ENCODE peak calls at places on chromosomes 12 and 14, in five cellular contexts. L is fibroblast of lung, U is H9, A is neuronal stem cell, O is PC-3. T is an unnamed sample. For H3K27me3, the result is how much of the 10 kb centered on the place peaks cover.

GRCh38 chr12:100986595-100987547 is 192.3 kb downstream of the ANO4 start:
- DNase-seq in O (no peak), L (peak), U (peak), A (no peak), T (no peak)

GRCh38 chr14:34693228-34693939 is 21.0 kb downstream of the CFL2 start:
- DNase-seq in A (no peak), L (no peak), O (peak), U (peak), T (peak)

GRCh38 chr12:70052931-70053497 is 190.2 kb upstream of the CNOT2 start:
- DNase-seq in L (peak), U (no peak), O (peak), A (no peak), T (peak)

GRCh38 chr14:68936476-68936875 is 42.6 kb downstream of the ACTN1 start:
- DNase-seq in A (no peak), O (no peak), U (no peak), L (no peak), T (no peak)

GRCh38 chr14:26204954-26205479 is 392.8 kb downstream of the NOVA1 start:
- DNase-seq in O (no peak), A (peak), L (peak), U (peak), T (peak)

GRCh38 chr14:68487805-68488590 is 304.9 kb downstream of the ZFP36L1 start:
- DNase-seq in A (no peak), U (no peak), O (peak), L (no peak), T (no peak)

GRCh38 chr14:76080009-76080408 is 71.7 kb upstream of the GPATCH2L start:
- DNase-seq in O (no peak), L (no peak), A (peak), U (no peak), T (no peak)

GRCh38 chr12:39824505-39825198 is 205.0 kb upstream of the ABCD2 start:
- DNase-seq in L (peak), A (no peak), O (no peak), U (no peak), T (no peak)

GRCh38 chr12:109271418-109271817 is 37.7 kb downstream of the FOXN4 start:
- DNase-seq in A (no peak), L (no peak), U (no peak), O (no peak), T (no peak)

GRCh38 chr12:16599081-16599480 is 6.9 kb downstream of the LMO3 start:
- DNase-seq in O (no peak), L (no peak), U (no peak), A (no peak), T (no peak)

GRCh38 chr14:49972199-49972671 is 79.4 kb downstream of the ARF6 start:
- DNase-seq in A (no peak), U (no peak), O (peak), L (peak), T (peak)

GRCh38 chr12:24270464-24270863 is 321.0 kb upstream of the SOX5 start:
- DNase-seq in A (no peak), O (no peak), U (no peak), L (no peak), T (no peak)

GRCh38 chr12:69171881-69172280 is 67.5 kb upstream of the CPSF6 start:
- DNase-seq in O (no peak), U (no peak), L (no peak), A (no peak), T (no peak)

GRCh38 chr12:84136862-84137367 is 775.7 kb downstream of the SLC6A15 start:
- DNase-seq in L (peak), O (peak), U (no peak), A (no peak), T (no peak)

GRCh38 chr14:62692490-62693106 is 352.7 kb downstream of the KCNH5 start:
- DNase-seq in U (no peak), L (peak), O (no peak), A (no peak), T (no peak)

GRCh38 chr14:31362746-31363145 is 57.6 kb downstream of the HEATR5A start:
- DNase-seq in A (no peak), O (peak), U (no peak), L (no peak), T (no peak)

GRCh38 chr14:103071544-103072251 is 12.3 kb upstream of the LBHD2 start:
- DNase-seq in A (no peak), O (peak), U (no peak), L (no peak), T (peak)

GRCh38 chr12:109770861-109771670 is 57.4 kb downstream of the FAM222A start:
- DNase-seq in O (no peak), U (peak), A (no peak), L (no peak), T (no peak)

GRCh38 chr12:126726481-126727217 is 1540.3 kb upstream of the TMEM132C start:
- DNase-seq in U (peak), O (no peak), L (no peak), A (no peak), T (no peak)

GRCh38 chr14:54567634-54568561 is 970 bp downstream of the SAMD4A start:
- DNase-seq in L (peak), U (peak), O (peak), A (peak), T (peak)

GRCh38 chr14:75334191-75335051 is 55.8 kb downstream of the FOS start:
- DNase-seq in A (no peak), L (peak), U (no peak), O (no peak), T (no peak)

GRCh38 chr12:74910831-74911230 is 298.8 kb downstream of the KCNC2 start:
- DNase-seq in O (no peak), U (no peak), L (no peak), A (no peak), T (no peak)

GRCh38 chr14:67557118-67557517 is 24.0 kb downstream of the PLEKHH1 start:
- DNase-seq in U (no peak), A (no peak), L (no peak), O (no peak), T (no peak)

GRCh38 chr14:85934123-85934885 is 404.4 kb downstream of the FLRT2 start:
- DNase-seq in A (no peak), L (peak), U (no peak), O (peak), T (no peak)

GRCh38 chr14:104094709-104095425 is 9.4 kb downstream of the ASPG start:
- DNase-seq in O (peak), L (peak), U (peak), A (peak), T (peak)

GRCh38 chr14:95500772-95501401 is 15.6 kb downstream of the SYNE3 start:
- DNase-seq in O (peak), A (no peak), U (no peak), L (peak), T (no peak)

GRCh38 chr12:24748326-24748725 is 200.6 kb downstream of the BCAT1 start:
- DNase-seq in L (no peak), A (no peak), U (no peak), O (no peak), T (no peak)

GRCh38 chr14:104688755-104689619 is at the start of gene INF2:
- DNase-seq in L (peak), O (peak), U (peak), A (peak), T (peak)

GRCh38 chr14:100031506-100032281 is 33.5 kb upstream of the EVL start:
- DNase-seq in U (no peak), O (peak), L (peak), A (no peak), T (peak)

GRCh38 chr14:81834308-81834707 is 300.7 kb upstream of the SEL1L start:
- DNase-seq in O (peak), U (no peak), L (no peak), A (no peak), T (no peak)

GRCh38 chr12:128853321-128854197 is at the start of gene GLT1D1:
- DNase-seq in O (no peak), L (no peak), A (peak), U (peak), T (no peak)

GRCh38 chr14:91714805-91715204 is 17.1 kb downstream of the CATSPERB start:
- DNase-seq in L (no peak), U (no peak), A (no peak), O (no peak), T (no peak)

GRCh38 chr12:98440165-98440581 is 75.2 kb upstream of the TMPO start:
- DNase-seq in L (peak), A (no peak), O (peak), U (no peak), T (peak)

GRCh38 chr12:88726806-88727722 is 146.8 kb upstream of the KITLG start:
- DNase-seq in L (peak), U (no peak), O (peak), A (no peak), T (no peak)

GRCh38 chr14:99931308-99931707 is 133.9 kb upstream of the EVL start:
- DNase-seq in U (no peak), L (no peak), A (no peak), O (no peak), T (no peak)

GRCh38 chr14:94227029-94227428 is 52.9 kb downstream of the PPP4R4 start:
- DNase-seq in A (no peak), O (no peak), U (no peak), L (no peak), T (no peak)

GRCh38 chr14:23494223-23494622 is 24.7 kb downstream of the NGDN start:
- DNase-seq in A (peak), O (no peak), L (no peak), U (peak), T (no peak)

GRCh38 chr12:80634903-80635302 is 72.5 kb upstream of the MYF6 start:
- DNase-seq in O (no peak), A (no peak), L (no peak), U (no peak), T (no peak)

GRCh38 chr12:1583421-1584078 is 10.8 kb downstream of the FBXL14 start:
- DNase-seq in A (peak), U (peak), O (peak), L (peak), T (peak)

DNA sequence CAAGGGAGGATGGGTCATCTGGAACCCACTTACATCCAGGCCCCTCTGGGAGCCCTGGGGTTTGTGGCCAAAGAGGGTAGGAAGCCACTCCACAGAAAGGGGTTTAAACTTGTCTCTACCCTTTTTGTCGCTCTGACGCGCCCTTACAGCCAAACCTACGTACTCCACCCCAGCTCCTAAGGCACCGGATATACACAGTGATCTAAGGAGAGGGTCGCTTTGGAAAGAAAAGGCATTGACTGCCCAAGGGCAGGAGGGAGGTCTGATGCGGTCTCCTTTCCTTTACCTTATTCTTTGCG is 644 bp upstream of the PRKD1 start:
- DNase-seq in U (peak), O (no peak), L (no peak), A (no peak), T (no peak)
- H3K9ac ChIP-seq in U (no peak), O (no peak), L (no peak), A (no peak), T (no peak)

DNA sequence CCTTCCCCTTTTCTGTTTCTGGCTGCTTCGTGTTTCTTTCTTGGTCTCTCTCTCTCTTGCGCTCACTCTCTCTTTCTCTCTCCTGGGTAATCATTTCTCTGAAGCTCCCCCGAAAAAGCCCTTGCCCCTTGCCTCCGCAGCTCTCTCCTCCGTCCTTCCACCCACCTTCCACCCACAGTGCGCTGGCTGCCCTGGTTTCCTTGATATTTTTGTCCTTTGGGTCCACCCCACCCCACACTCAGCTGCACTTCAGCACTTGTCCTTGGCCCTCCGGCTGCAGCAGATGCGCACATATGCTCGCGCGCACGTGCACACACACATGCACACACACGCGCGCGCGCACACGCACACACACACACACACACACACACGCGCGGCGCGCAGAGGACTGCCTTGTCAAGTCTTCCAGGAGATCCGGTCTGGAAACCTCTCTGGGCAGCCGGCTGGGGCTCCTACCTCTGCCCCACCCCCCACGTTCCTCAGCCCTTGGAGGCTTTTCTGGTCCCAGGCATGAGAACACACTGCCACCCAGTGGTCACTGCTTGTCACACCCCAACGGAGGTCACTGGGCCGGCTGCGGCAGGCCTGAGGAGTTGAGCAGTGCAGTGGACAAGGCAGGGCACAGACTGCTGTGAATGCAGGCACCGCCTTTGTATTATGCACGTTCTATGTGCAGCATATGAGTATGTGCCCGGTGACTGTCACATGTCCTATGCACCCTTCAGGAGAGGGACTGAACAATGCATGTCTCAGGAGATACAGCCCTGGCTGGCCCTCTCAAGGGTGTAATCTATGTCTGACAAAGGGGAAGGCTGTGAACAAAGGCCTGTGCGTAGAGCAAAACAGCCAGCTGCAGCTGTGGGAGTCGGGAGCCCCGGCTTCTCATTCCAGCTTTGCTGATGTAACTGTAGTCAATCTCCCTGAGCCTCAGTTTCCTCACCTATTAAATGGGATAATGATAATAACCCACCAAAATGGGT is 6.5 kb downstream of the LAG3 start:
- DNase-seq in O (peak), L (peak), A (peak), U (peak), T (peak)
- H3K27me3 ChIP-seq in O (under half), L (under half), A (under half), U (under half), T (under half)

DNA sequence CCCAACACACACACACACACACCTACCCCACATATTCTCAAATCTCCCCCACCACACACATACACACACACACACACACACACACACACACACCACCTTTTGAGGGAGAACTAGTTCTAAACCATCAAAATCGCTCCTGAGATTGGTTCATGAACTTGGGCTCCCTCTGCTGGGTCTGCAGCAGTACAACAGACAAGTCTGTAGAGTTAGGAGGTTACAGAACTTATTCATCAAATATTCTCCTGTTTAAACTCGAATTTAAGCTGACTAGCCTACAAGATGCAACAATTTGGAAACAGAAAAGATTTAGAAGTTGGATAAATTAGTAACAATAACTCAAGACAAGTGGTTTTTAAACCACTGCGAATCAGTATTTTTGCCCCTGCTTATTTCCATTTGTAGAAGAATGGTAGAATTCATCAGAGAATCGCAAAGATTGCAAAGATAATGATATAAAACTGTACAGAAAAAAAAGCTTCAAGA is 136.4 kb upstream of the USP15 start:
- DNase-seq in U (peak), L (peak), A (peak), O (peak), T (no peak)
- H3K27ac ChIP-seq in U (no peak), L (no peak), A (no peak), O (no peak), T (no peak)

GRCh38 chr12:33439587-33440011 is at the start of gene SYT10:
- DNase-seq in U (peak), A (peak), L (no peak), O (no peak), T (no peak)
- H3K9ac ChIP-seq in U (no peak), A (peak), L (peak), O (no peak), T (no peak)

GRCh38 chr12:52667509-52667908 is 12.7 kb downstream of the KRT1 start:
- DNase-seq in O (peak), L (no peak), A (no peak), U (no peak), T (no peak)

GRCh38 chr12:52670506-52670905 is 9.7 kb downstream of the KRT1 start:
- DNase-seq in U (no peak), O (no peak), L (no peak), A (no peak), T (no peak)

GRCh38 chr12:52670961-52671360 is 9.2 kb downstream of the KRT1 start:
- DNase-seq in U (no peak), L (no peak), A (no peak), O (peak), T (no peak)

GRCh38 chr12:52667931-52668330 is 12.3 kb downstream of the KRT1 start:
- DNase-seq in A (no peak), O (no peak), L (no peak), U (no peak), T (no peak)

DNA sequence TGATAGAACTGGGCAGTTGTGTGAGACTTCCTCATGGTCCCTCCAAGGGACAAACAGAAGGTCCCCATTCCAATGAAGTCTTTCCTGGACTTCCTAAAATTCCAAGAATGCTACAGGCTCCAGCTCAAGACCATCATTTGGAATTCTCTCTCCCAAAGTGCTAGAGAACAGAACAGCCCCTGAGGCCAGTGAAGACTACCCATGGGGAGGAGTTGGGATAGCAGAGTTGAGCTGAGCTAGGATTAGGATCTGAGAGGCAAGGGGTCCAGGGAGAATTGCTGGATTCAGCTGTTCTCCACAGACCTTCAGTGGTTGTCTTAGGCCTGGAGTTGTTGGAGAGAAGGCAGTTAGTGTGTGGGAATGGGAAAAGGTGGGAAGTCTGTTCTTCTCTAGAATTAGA is 10.8 kb downstream of the KRT1 start:
- DNase-seq in U (no peak), L (no peak), O (no peak), A (no peak), T (no peak)
- H3K27me3 ChIP-seq in U (under half), L (under half), O (under half), A (under half), T (under half)

DNA sequence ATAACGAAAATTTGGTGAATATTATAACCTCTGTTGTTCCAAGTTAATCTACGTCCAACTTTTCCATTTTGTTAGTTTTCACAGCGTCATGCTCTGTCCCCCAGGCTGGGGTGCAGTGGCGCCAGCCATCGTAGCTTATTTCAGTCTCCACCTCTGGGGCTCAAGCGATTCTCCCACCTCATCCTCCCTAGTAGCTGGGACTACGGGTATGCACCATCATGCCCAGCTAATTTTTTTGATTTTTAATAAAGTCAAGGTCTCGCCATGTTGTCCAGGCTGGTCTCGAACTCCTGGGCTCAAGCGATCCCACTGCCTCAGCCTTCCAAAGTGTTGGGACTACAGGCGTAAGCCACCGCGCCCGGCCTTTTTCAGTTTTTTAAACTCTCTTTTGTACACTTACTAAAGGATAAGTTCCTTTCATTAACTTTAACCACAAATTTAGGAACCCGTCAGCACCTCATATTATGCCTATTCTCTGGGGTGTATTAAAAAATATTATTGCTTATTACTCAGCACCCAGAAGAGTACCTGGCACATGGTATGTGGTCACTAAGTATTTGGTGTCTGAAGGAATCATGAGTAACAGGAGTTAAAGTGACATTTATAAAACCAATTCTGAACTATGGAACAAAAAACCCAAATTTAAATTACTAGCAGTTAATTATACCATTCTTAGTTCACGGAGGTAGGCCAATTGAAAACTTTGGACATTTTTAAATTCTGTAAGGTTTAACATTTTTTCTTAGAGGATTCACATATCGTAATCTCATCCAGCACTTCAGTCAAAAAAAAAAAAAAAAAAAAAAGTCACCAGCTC is 925 bp upstream of the MIPOL1 start:
- DNase-seq in A (no peak), L (no peak), O (peak), U (no peak), T (no peak)
- H3K27ac ChIP-seq in A (no peak), L (peak), O (peak), U (no peak), T (peak)

GRCh38 chr12:82359115-82359478 is 768 bp downstream of the METTL25 start:
- DNase-seq in A (no peak), U (peak), O (no peak), L (peak), T (no peak)
- H3K9ac ChIP-seq in A (no peak), U (no peak), O (peak), L (no peak), T (peak)

T was measured in colonic mucosa.